ENCODE peak calls at places on chromosomes 13 and 19, in four cellular contexts. L is sigmoid colon, V is tibial nerve, S is transverse colon. M is an unnamed sample.

GRCh38 chr19:13954185-13954584 is 1.9 kb downstream of the DCAF15 start:
- DNase-seq in V (no peak), S (no peak), L (peak; percentile 63), M (no peak)

GRCh38 chr19:44671400-44671799 is at the start of gene CEACAM19:
- DNase-seq in S (no peak), L (no peak), V (no peak), M (no peak)

GRCh38 chr19:18300930-18301717 is 19.7 kb upstream of the JUND start:
- DNase-seq in L (peak; percentile 88), V (peak; percentile 58), S (peak; percentile 79), M (no peak)

GRCh38 chr19:17248011-17248776 is 2.5 kb upstream of the NR2F6 start:
- DNase-seq in V (no peak), L (no peak), S (peak; percentile 73), M (no peak)

GRCh38 chr19:3670796-3671679 is 29.2 kb downstream of the PIP5K1C start:
- DNase-seq in S (peak; percentile 68), V (peak; percentile 74), L (peak; percentile 93), M (no peak)

GRCh38 chr13:44396963-44397580 is 23.4 kb downstream of the SERP2 start:
- DNase-seq in S (no peak), V (no peak), L (peak; percentile 61), M (no peak)

GRCh38 chr13:49549289-49549688 is 36.1 kb downstream of the RCBTB1 start:
- DNase-seq in V (no peak), S (no peak), L (no peak), M (no peak)

GRCh38 chr13:92224052-92224821 is 825.8 kb downstream of the GPC5 start:
- DNase-seq in S (no peak), L (no peak), V (no peak), M (no peak)

DNA sequence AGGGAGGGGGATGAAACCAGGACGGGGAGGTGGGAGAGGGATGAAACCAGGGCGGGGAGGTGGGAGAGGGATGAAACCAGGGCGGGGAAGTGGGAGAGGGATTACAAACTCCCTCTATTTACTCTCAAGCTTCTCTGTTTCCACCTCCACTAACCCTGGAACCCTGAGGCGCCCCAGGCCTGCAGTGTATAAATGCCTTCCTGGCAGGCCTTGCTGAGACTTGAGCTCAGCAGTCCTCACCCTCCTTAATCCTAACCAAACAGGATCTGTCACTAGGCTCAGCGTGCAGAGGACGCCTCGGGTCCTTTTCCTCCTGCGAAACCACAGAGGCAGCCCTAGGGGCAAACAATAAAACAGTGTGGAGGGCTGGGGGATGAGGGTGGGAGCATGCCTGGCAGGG is 32.1 kb upstream of the OR1M1 start:
- DNase-seq in L (no peak), S (no peak), V (no peak), M (no peak)
- H3K27ac ChIP-seq in L (no peak overlapping the region), S (no peak overlapping the region), V (no peak overlapping the region), M (peak overlapping the region; percentile 45)

DNA sequence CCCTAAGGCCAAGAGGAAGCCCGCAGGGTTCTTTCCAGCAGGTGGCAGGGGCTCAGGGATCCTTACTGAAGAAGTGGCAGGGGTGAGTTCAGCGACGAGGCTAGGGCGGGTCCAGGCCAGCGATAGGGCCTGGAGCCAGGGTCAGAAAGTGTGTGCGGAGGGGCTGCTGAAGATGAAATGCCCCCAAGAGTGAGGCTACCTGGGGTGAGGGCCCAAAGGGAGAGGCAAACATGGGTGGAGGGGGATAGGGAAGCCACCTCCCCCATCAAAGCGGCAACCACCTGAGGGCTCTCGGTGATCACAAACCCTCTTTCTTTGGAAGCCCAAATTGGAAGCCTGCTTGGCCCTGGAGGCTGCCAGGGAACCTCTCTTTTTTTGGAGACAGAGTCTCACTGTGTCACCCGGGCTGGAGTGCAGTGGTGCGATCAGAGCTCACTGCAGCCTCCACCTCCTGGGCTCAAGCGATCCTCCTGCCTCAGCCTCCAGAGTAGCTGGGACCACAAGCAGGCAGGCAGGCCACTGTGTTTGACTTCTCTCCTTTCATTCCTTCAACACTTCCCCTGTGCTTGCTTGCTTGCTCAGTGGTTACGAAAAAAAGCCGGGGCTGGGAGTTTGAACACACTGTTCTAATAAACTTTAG is 1.2 kb upstream of the ATP8B3 start:
- DNase-seq in L (no peak), V (no peak), S (no peak), M (no peak)
- H3K4me3 ChIP-seq in L (peak overlapping the region; percentile 50), V (peak overlapping the region; percentile 24), S (peak overlapping the region; percentile 65), M (peak overlapping the region; percentile 55)

GRCh38 chr19:38702278-38702677 is 42.0 kb downstream of the CAPN12 start:
- DNase-seq in S (no peak), V (no peak), L (no peak), M (no peak)

GRCh38 chr19:38700933-38701454 is 43.3 kb downstream of the CAPN12 start:
- DNase-seq in V (no peak), S (no peak), L (no peak), M (no peak)

GRCh38 chr19:38700350-38700932 is 43.8 kb downstream of the CAPN12 start:
- DNase-seq in S (no peak), V (no peak), L (no peak), M (no peak)

GRCh38 chr19:38699647-38700349 is 44.5 kb downstream of the CAPN12 start:
- DNase-seq in S (no peak), V (no peak), L (no peak), M (no peak)

DNA sequence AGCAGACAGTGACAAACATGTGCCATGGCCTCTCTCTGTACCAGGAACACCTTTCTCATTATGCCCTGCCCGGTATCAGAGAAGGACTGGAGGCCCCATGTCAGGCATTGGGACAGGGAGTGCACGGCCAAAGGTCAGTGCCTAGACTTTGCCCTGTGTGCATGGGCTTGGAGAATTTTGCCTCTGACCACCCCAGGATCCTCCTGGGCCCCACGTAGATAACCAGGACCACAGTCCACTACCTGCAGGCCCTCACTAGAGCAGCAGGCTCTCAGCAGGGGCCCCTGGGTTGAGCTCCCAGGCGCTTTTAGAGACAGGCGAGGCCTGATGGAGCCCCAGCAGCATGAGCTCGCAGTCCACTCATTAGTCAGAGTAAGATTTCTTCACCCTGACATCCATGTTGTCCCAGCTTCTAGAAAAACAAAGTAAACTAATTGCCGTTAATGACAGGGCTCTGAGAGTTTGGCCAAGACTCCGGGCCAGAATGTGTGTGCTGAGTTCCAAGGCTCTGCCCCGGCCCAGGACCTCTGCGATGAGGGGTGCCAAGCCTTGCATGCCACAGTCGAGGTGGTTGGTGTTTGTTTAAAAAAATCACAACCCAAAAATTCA is 42.7 kb downstream of the CAPN12 start:
- DNase-seq in L (no peak), V (no peak), S (peak; percentile 61), M (no peak)
- TF ChIP-seq EP300 in L (no peak), V (no peak), S (no peak), M (no peak)

GRCh38 chr19:1455002-1455335 is 5.0 kb downstream of the APC2 start:
- DNase-seq in V (no peak), S (no peak), L (no peak), M (no peak)

GRCh38 chr19:1457892-1458291 is 8.0 kb downstream of the APC2 start:
- DNase-seq in V (no peak), L (no peak), S (no peak), M (no peak)

GRCh38 chr19:1457031-1457739 is 7.3 kb downstream of the APC2 start:
- DNase-seq in S (no peak), V (no peak), L (no peak), M (no peak)

GRCh38 chr19:1455336-1456120 is 5.6 kb downstream of the APC2 start:
- DNase-seq in S (peak; percentile 83), V (no peak), L (no peak), M (no peak)

DNA sequence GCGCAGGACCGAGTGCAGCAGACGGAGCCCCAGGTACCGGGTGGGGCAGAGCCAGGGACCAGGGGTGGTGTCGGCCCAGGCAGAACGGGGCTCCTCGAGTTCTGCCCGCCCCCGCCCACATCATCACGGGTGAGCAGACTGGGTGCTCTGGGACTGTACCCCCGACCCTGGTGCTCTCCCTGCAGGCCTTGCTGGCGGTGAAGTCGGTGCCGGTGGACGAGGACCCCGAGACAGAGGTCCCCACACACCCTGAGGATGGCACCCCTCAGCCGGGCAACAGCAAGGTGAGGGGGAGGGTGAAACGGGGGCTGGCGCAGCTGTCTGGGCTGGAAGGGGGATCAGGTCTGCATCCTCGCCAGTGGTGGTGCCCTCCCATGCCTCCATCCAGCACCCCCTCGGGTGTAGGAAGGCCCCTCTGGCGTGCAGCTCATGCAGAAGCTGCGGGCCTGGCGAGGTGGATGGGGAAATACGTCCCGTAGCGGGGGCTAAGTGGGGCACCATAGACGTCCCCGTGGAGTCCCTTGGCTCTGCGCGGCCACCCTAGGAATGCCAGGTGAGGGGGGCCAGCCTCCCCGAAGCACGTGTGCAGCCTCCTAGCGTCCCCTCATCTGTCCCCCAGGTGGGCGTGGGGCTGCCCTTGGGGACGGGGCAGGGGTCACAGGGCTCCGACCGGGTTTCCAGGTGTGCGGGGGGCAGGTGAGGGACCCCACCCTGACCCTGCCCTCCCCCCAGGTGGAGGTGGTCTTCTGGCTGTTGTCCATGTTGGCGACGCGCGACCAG is 6.4 kb downstream of the APC2 start:
- DNase-seq in S (no peak), V (no peak), L (no peak), M (no peak)
- H3K27ac ChIP-seq in S (no peak overlapping the region), V (no peak overlapping the region), L (no peak overlapping the region), M (no peak overlapping the region)